ENCODE peak calls at places on chromosome 12, in seven cellular contexts. B is activated T-cell treated with anti-CD3 and anti-CD28 coated beads for 24 hours; X is memory B cell; J is RPMI7951; D is stimulated activated CD8-positive, alpha-beta memory T cell treated with anti-CD3 and anti-CD28 coated beads, Interleukin-7, amount 100 ng/mL, for 1 hour; I is prostate gland; S is ovary. M is an unnamed sample.

GRCh38 chr12:32692358-32692757 is 13.3 kb downstream of the DNM1L start:
- DNase-seq in I (no peak), X (no peak), D (no peak), B (no peak), J (no peak), S (no peak), M (no peak)

GRCh38 chr12:50110762-50111416 is 1.1 kb upstream of the COX14 start:
- DNase-seq in J (peak; percentile 46), I (peak; percentile 15), X (peak; percentile 43), S (peak; percentile 52), D (no peak), B (no peak), M (no peak)

GRCh38 chr12:27524839-27525238 is 833 bp downstream of the PPFIBP1 start:
- DNase-seq in S (peak; percentile 42), J (peak; percentile 49), D (no peak), I (peak; percentile 27), X (no peak), B (no peak), M (no peak)

GRCh38 chr12:87704374-87704773 is 324.8 kb downstream of the C12orf50 start:
- DNase-seq in D (no peak), B (no peak), S (no peak), X (no peak), J (no peak), I (no peak), M (no peak)

GRCh38 chr12:15754233-15754632 is 35.0 kb downstream of the EPS8 start:
- DNase-seq in J (peak; percentile 33), D (no peak), I (no peak), X (no peak), B (no peak), S (no peak), M (no peak)

GRCh38 chr12:58364389-58365086 is 423.2 kb downstream of the ATP23 start:
- DNase-seq in X (no peak), S (no peak), B (no peak), D (no peak), I (no peak), J (peak; percentile 95), M (no peak)

GRCh38 chr12:131946757-131947156 is 3.0 kb upstream of the EP400 start:
- DNase-seq in D (no peak), I (no peak), J (no peak), X (no peak), B (no peak), S (no peak), M (no peak)

GRCh38 chr12:115618105-115618504 is 659.4 kb downstream of the MED13L start:
- DNase-seq in J (no peak), S (no peak), B (no peak), I (no peak), X (no peak), D (no peak), M (no peak)

GRCh38 chr12:6268484-6269157 is 41.9 kb upstream of the PLEKHG6 start:
- DNase-seq in J (no peak), B (no peak), I (no peak), D (no peak), S (peak; percentile 77), X (no peak), M (no peak)

M was measured in NT2/D1.